ENCODE peak calls at places on chromosomes 4 and X, in eight cellular contexts. A is upper lobe of right lung, P is ovary, Z is GM23248, G is GM23338, K is esophagus squamous epithelium, M is HCT116, B is heart left ventricle. N is an unnamed sample.

GRCh38 chr4:157664726-157665125 is 444.2 kb downstream of the GRIA2 start:
- DNase-seq in B (no peak), G (no peak), P (no peak), A (no peak), Z (peak; percentile 63), K (no peak), M (peak; percentile 6), N (no peak)

GRCh38 chr4:107036602-107037151 is 564 bp upstream of the DKK2 start:
- DNase-seq in G (peak; percentile 5), A (no peak), M (no peak), Z (peak; percentile 24), K (no peak), B (no peak), P (no peak), N (no peak)

GRCh38 chr4:78542373-78542772 is 9.2 kb upstream of the ANXA3 start:
- DNase-seq in G (no peak), P (no peak), B (no peak), M (no peak), A (no peak), K (no peak), Z (peak; percentile 85), N (no peak)

GRCh38 chrX:151753313-151754041 is 18.9 kb downstream of the CNGA2 start:
- DNase-seq in B (peak; percentile 49), A (peak; percentile 69), Z (peak; percentile 84), G (peak; percentile 74), P (no peak), K (no peak), M (peak; percentile 13), N (peak; percentile 36)

GRCh38 chrX:17521871-17522693 is 147.1 kb downstream of the NHS start:
- DNase-seq in M (peak; percentile 16), A (no peak), Z (peak; percentile 50), G (peak; percentile 67), K (no peak), B (no peak), P (no peak), N (peak; percentile 43)

GRCh38 chr4:113593400-113594230 is 167.9 kb downstream of the CAMK2D start:
- DNase-seq in M (no peak), G (no peak), B (no peak), A (no peak), Z (no peak), K (no peak), P (no peak), N (no peak)

GRCh38 chr4:16270654-16271328 is 44.5 kb upstream of the TAPT1 start:
- DNase-seq in B (no peak), M (no peak), P (no peak), G (peak; percentile 70), K (no peak), A (no peak), Z (peak; percentile 15), N (peak; percentile 9)

GRCh38 chr4:83212041-83212851 is 72.4 kb downstream of the COQ2 start:
- DNase-seq in B (no peak), P (no peak), A (no peak), M (no peak), K (no peak), G (no peak), Z (no peak), N (no peak)

GRCh38 chrX:151896734-151897474 is 15.8 kb upstream of the MAGEA4 start:
- DNase-seq in Z (peak; percentile 72), K (no peak), B (no peak), A (no peak), P (no peak), M (no peak), G (no peak), N (no peak)

GRCh38 chr4:101356928-101357327 is 9.6 kb upstream of the PPP3CA start:
- DNase-seq in K (no peak), B (no peak), G (no peak), Z (peak; percentile 87), M (peak; percentile 73), A (no peak), P (no peak), N (peak; percentile 67)

GRCh38 chrX:37834937-37835336 is 12.4 kb downstream of the DYNLT3 start:
- DNase-seq in B (no peak), G (no peak), K (no peak), A (no peak), P (no peak), Z (no peak), M (no peak), N (no peak)

GRCh38 chrX:48910926-48911406 is 480 bp downstream of the SLC35A2 start:
- DNase-seq in M (no peak), A (no peak), B (no peak), Z (peak; percentile 54), P (no peak), K (no peak), G (no peak), N (no peak)

GRCh38 chr4:95547708-95548471 is 883 bp downstream of the UNC5C start:
- DNase-seq in A (no peak), M (no peak), B (peak; percentile 43), P (peak; percentile 38), G (peak; percentile 65), K (no peak), Z (peak; percentile 26), N (no peak)

GRCh38 chr4:95548738-95549245 is at the start of gene UNC5C:
- DNase-seq in Z (peak; percentile 16), B (peak; percentile 89), P (peak; percentile 70), M (no peak), A (peak; percentile 78), K (no peak), G (peak; percentile 77), N (no peak)

GRCh38 chr4:95551653-95552052 is 2.9 kb upstream of the UNC5C start:
- DNase-seq in Z (no peak), G (no peak), B (no peak), P (no peak), M (no peak), K (no peak), A (no peak), N (no peak)

GRCh38 chr4:95550566-95550965 is 1.8 kb upstream of the UNC5C start:
- DNase-seq in P (no peak), K (no peak), G (no peak), B (no peak), Z (no peak), M (no peak), A (no peak), N (no peak)

DNA sequence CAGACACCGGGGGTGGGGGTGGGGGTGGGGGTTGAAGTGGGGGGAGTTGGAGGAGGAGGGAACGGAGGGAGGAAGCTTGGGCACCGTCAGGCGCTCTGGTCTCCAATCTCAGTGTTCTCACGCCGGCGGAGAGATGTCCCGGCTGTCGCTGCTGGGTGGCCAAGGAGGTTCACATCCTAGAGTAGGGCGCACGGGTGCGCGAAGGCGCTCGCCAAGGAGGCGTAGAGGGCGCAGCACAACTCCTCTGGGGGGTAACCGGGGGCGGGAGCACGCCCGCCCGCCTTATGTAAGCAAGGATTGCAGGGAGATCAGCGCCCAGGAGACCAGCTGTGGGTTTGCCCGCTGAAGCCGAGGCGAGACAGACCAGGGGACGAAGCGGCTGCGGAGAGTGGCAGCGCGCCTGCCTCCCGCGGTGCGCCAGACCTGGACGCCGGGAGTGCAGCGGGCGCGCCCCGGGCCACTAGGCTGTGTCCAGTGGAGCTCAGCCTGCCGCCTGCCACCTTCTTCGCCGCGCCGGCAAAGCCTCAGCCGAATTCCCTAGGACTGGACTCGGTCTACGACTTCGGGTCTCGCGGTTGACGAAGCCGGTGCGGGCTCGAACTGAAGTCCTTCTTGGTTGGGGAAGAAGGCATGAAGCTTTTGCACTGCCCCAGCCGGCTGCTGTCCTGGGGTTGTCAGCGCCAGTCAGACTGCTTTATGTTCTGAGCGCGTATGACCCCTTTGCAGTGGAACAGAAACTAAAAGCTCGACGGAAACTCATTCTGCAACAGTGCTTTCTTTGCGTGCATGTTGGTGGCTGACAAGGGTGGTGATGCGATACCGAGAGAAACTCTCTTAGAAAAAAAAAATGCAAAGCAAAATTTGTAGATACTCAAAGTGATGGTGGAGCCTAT is 719 bp upstream of the UNC5C start:
- DNase-seq in Z (peak; percentile 19), B (peak; percentile 80), M (no peak), A (peak; percentile 75), K (no peak), P (peak; percentile 56), G (peak; percentile 60), N (no peak)
- H3K4me3 ChIP-seq in Z (peak overlapping the region; percentile 61), B (peak overlapping the region; percentile 71), M (no peak overlapping the region), A (peak overlapping the region; percentile 56), K (peak overlapping the region; percentile 64), P (peak overlapping the region; percentile 73), G (peak overlapping the region; percentile 82), N (no peak overlapping the region)

GRCh38 chr4:7049739-7050138 is 6.6 kb downstream of the TADA2B start:
- DNase-seq in K (no peak), B (no peak), Z (no peak), M (no peak), A (no peak), G (no peak), P (no peak), N (no peak)

GRCh38 chr4:7051905-7052304 is 8.7 kb downstream of the TADA2B start:
- DNase-seq in K (no peak), G (no peak), A (no peak), P (no peak), M (no peak), Z (no peak), B (no peak), N (no peak)

GRCh38 chr4:7049295-7049694 is 6.1 kb downstream of the TADA2B start:
- DNase-seq in B (no peak), M (no peak), Z (no peak), A (no peak), K (no peak), G (no peak), P (no peak), N (no peak)

GRCh38 chr4:7051144-7051495 is 7.9 kb downstream of the TADA2B start:
- DNase-seq in B (no peak), K (no peak), M (no peak), G (no peak), A (no peak), P (no peak), Z (no peak), N (no peak)

DNA sequence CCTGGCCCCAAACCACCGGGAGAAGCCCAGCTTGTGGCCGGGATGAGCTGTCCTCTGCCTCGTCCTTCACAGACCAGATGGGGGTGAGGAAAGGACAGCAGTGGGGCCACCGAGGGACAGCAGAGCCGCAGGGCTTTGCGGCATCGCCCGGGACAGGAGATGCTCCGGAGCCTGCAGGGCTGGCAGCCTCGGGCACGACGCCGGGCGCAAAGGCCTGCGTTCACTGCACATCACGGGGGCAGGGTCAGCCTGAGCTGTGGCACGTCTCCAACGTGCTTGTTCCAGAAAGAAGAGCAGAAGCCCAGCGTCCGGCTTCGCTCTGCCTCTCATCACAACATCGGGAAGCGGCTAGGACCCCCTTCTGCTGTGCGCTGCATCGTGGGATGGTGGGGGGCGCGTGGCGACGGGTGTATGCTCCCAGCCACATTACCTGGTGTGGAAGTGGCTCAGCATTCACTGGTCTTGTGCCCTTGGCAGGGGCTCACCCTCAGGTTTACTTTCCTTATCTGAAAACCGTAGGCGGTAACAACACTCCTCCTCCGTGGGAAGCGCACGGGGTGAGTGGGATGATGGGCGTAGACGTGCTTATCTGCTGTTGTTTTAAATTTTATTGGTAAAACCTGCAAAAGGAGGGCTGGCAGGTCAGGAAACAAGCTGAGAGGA is 7.4 kb downstream of the TADA2B start:
- DNase-seq in P (peak; percentile 77), B (no peak), A (no peak), M (no peak), G (no peak), Z (no peak), K (no peak), N (no peak)
- H3K4me1 ChIP-seq in P (peaks cover 25% of the 10 kb centered on the region), B (peaks cover 63% of the 10 kb centered on the region), A (peaks cover 33% of the 10 kb centered on the region), M (no peaks in the 10 kb centered on the region), G (no peaks in the 10 kb centered on the region), Z (peaks cover 25% of the 10 kb centered on the region), K (peaks cover 65% of the 10 kb centered on the region), N (no peaks in the 10 kb centered on the region)

GRCh38 chr4:175811171-175811570 is 893 bp downstream of the GPM6A start:
- DNase-seq in M (no peak), K (no peak), Z (no peak), B (no peak), A (no peak), P (no peak), G (no peak), N (no peak)
- H3K4me3 ChIP-seq in M (no peak overlapping the region), K (no peak overlapping the region), Z (no peak overlapping the region), B (no peak overlapping the region), A (no peak overlapping the region), P (no peak overlapping the region), G (no peak overlapping the region), N (no peak overlapping the region)

GRCh38 chrX:136660896-136661295 is 12.9 kb downstream of the CD40LG start:
- DNase-seq in G (no peak), K (no peak), P (no peak), M (no peak), B (no peak), Z (no peak), A (no peak), N (no peak)
- H3K4me1 ChIP-seq in G (no peaks in the 10 kb centered on the region), K (no peaks in the 10 kb centered on the region), P (no peaks in the 10 kb centered on the region), M (no peaks in the 10 kb centered on the region), B (no peaks in the 10 kb centered on the region), Z (no peaks in the 10 kb centered on the region), A (no peaks in the 10 kb centered on the region), N (no peaks in the 10 kb centered on the region)